ENCODE peak calls at places on chromosomes 6 and 20, in eight cellular contexts. One of them, this sample, is unnamed.

GRCh38 chr6:17820055-17820454 is 113.3 kb upstream of the NUP153 start:
- DNase-seq in glutamatergic neuron: no peak
- DNase-seq in Daoy: peak; percentile 60
- DNase-seq in suprapubic skin: no peak
- DNase-seq in stimulated activated CD8-positive, alpha-beta memory T cell treated with anti-CD3 and anti-CD28 coated beads, Interleukin-4, amount 100 ng/mL, for 48 hours: no peak
- DNase-seq in stimulated activated CD4-positive, alpha-beta T cell treated with anti-CD3 and anti-CD28 coated beads, Interleukin-15, amount 100 ng/mL, for 24 hours: no peak
- DNase-seq in heart left ventricle: no peak
- DNase-seq in hepatic stellate cell: no peak
- DNase-seq in this sample: no peak

GRCh38 chr6:138514860-138515540 is 15.7 kb upstream of the NHSL1 start:
- DNase-seq in heart left ventricle: no peak
- DNase-seq in suprapubic skin: no peak
- DNase-seq in Daoy: no peak
- DNase-seq in stimulated activated CD4-positive, alpha-beta T cell treated with anti-CD3 and anti-CD28 coated beads, Interleukin-15, amount 100 ng/mL, for 24 hours: peak; percentile 4
- DNase-seq in hepatic stellate cell: no peak
- DNase-seq in glutamatergic neuron: no peak
- DNase-seq in stimulated activated CD8-positive, alpha-beta memory T cell treated with anti-CD3 and anti-CD28 coated beads, Interleukin-4, amount 100 ng/mL, for 48 hours: no peak
- DNase-seq in this sample: no peak

GRCh38 chr6:118249680-118250079 is 298.4 kb upstream of the PLN start:
- DNase-seq in glutamatergic neuron: no peak
- DNase-seq in stimulated activated CD8-positive, alpha-beta memory T cell treated with anti-CD3 and anti-CD28 coated beads, Interleukin-4, amount 100 ng/mL, for 48 hours: no peak
- DNase-seq in heart left ventricle: no peak
- DNase-seq in Daoy: peak; percentile 16
- DNase-seq in hepatic stellate cell: no peak
- DNase-seq in stimulated activated CD4-positive, alpha-beta T cell treated with anti-CD3 and anti-CD28 coated beads, Interleukin-15, amount 100 ng/mL, for 24 hours: no peak
- DNase-seq in suprapubic skin: no peak
- DNase-seq in this sample: no peak

GRCh38 chr6:19287928-19288327 is 549.2 kb upstream of the ID4 start:
- DNase-seq in suprapubic skin: no peak
- DNase-seq in Daoy: no peak
- DNase-seq in hepatic stellate cell: no peak
- DNase-seq in stimulated activated CD8-positive, alpha-beta memory T cell treated with anti-CD3 and anti-CD28 coated beads, Interleukin-4, amount 100 ng/mL, for 48 hours: no peak
- DNase-seq in heart left ventricle: no peak
- DNase-seq in stimulated activated CD4-positive, alpha-beta T cell treated with anti-CD3 and anti-CD28 coated beads, Interleukin-15, amount 100 ng/mL, for 24 hours: no peak
- DNase-seq in glutamatergic neuron: no peak
- DNase-seq in this sample: no peak

GRCh38 chr6:139474145-139475108 is 100.0 kb upstream of the CITED2 start:
- DNase-seq in heart left ventricle: no peak
- DNase-seq in stimulated activated CD8-positive, alpha-beta memory T cell treated with anti-CD3 and anti-CD28 coated beads, Interleukin-4, amount 100 ng/mL, for 48 hours: no peak
- DNase-seq in suprapubic skin: no peak
- DNase-seq in hepatic stellate cell: no peak
- DNase-seq in glutamatergic neuron: no peak
- DNase-seq in stimulated activated CD4-positive, alpha-beta T cell treated with anti-CD3 and anti-CD28 coated beads, Interleukin-15, amount 100 ng/mL, for 24 hours: no peak
- DNase-seq in Daoy: no peak
- DNase-seq in this sample: no peak

GRCh38 chr6:32192608-32193039 is at the start of gene GPSM3:
- DNase-seq in stimulated activated CD4-positive, alpha-beta T cell treated with anti-CD3 and anti-CD28 coated beads, Interleukin-15, amount 100 ng/mL, for 24 hours: peak; percentile 71
- DNase-seq in stimulated activated CD8-positive, alpha-beta memory T cell treated with anti-CD3 and anti-CD28 coated beads, Interleukin-4, amount 100 ng/mL, for 48 hours: peak; percentile 70
- DNase-seq in glutamatergic neuron: no peak
- DNase-seq in Daoy: peak; percentile 60
- DNase-seq in heart left ventricle: peak; percentile 81
- DNase-seq in suprapubic skin: no peak
- DNase-seq in hepatic stellate cell: no peak
- DNase-seq in this sample: no peak

GRCh38 chr6:2918936-2919335 is 15.8 kb upstream of the SERPINB9 start:
- DNase-seq in stimulated activated CD8-positive, alpha-beta memory T cell treated with anti-CD3 and anti-CD28 coated beads, Interleukin-4, amount 100 ng/mL, for 48 hours: peak; percentile 34
- DNase-seq in suprapubic skin: no peak
- DNase-seq in hepatic stellate cell: no peak
- DNase-seq in stimulated activated CD4-positive, alpha-beta T cell treated with anti-CD3 and anti-CD28 coated beads, Interleukin-15, amount 100 ng/mL, for 24 hours: peak; percentile 19
- DNase-seq in heart left ventricle: no peak
- DNase-seq in Daoy: no peak
- DNase-seq in glutamatergic neuron: no peak
- DNase-seq in this sample: no peak

GRCh38 chr6:14321992-14322772 is 204.6 kb downstream of the CD83 start:
- DNase-seq in stimulated activated CD8-positive, alpha-beta memory T cell treated with anti-CD3 and anti-CD28 coated beads, Interleukin-4, amount 100 ng/mL, for 48 hours: no peak
- DNase-seq in heart left ventricle: peak; percentile 20
- DNase-seq in stimulated activated CD4-positive, alpha-beta T cell treated with anti-CD3 and anti-CD28 coated beads, Interleukin-15, amount 100 ng/mL, for 24 hours: no peak
- DNase-seq in Daoy: no peak
- DNase-seq in suprapubic skin: no peak
- DNase-seq in glutamatergic neuron: no peak
- DNase-seq in hepatic stellate cell: no peak
- DNase-seq in this sample: no peak

GRCh38 chr20:34127787-34128186 is 15.7 kb upstream of the EIF2S2 start:
- DNase-seq in heart left ventricle: no peak
- DNase-seq in suprapubic skin: no peak
- DNase-seq in stimulated activated CD4-positive, alpha-beta T cell treated with anti-CD3 and anti-CD28 coated beads, Interleukin-15, amount 100 ng/mL, for 24 hours: no peak
- DNase-seq in hepatic stellate cell: no peak
- DNase-seq in stimulated activated CD8-positive, alpha-beta memory T cell treated with anti-CD3 and anti-CD28 coated beads, Interleukin-4, amount 100 ng/mL, for 48 hours: no peak
- DNase-seq in Daoy: no peak
- DNase-seq in glutamatergic neuron: no peak
- DNase-seq in this sample: no peak

This sample was measured in RCC 7860.